ENCODE peak calls at places on chromosomes 1 and 21, in eight cellular contexts. One of them, this sample, is unnamed. For H3K27me3 and H3K4me1, the result is how much of the 10 kb centered on the place peaks cover.

GRCh38 chr1:230884646-230885045 is 16.3 kb upstream of the C1orf198 start:
- DNase-seq in neuronal stem cell: no peak
- DNase-seq in cardiac muscle cell: no peak
- DNase-seq in SK-N-SH: no peak
- DNase-seq in mesendoderm: no peak
- DNase-seq in uterus: no peak
- DNase-seq in Karpas-422: no peak
- DNase-seq in small intestine: no peak
- DNase-seq in this sample: no peak

GRCh38 chr1:244757091-244757939 is 78.1 kb upstream of the COX20 start:
- DNase-seq in neuronal stem cell: no peak
- DNase-seq in cardiac muscle cell: no peak
- DNase-seq in SK-N-SH: no peak
- DNase-seq in mesendoderm: no peak
- DNase-seq in uterus: no peak
- DNase-seq in Karpas-422: no peak
- DNase-seq in small intestine: no peak
- DNase-seq in this sample: no peak

GRCh38 chr1:34280509-34280908 is 103.8 kb downstream of the C1orf94 start:
- DNase-seq in neuronal stem cell: no peak
- DNase-seq in cardiac muscle cell: no peak
- DNase-seq in SK-N-SH: no peak
- DNase-seq in mesendoderm: no peak
- DNase-seq in uterus: no peak
- DNase-seq in Karpas-422: no peak
- DNase-seq in small intestine: no peak
- DNase-seq in this sample: no peak

GRCh38 chr1:79781261-79781660 is 774.7 kb upstream of the ADGRL4 start:
- DNase-seq in neuronal stem cell: no peak
- DNase-seq in cardiac muscle cell: no peak
- DNase-seq in SK-N-SH: no peak
- DNase-seq in mesendoderm: no peak
- DNase-seq in uterus: no peak
- DNase-seq in Karpas-422: no peak
- DNase-seq in small intestine: no peak
- DNase-seq in this sample: no peak

GRCh38 chr21:37870229-37870628 is 46.0 kb downstream of the KCNJ6 start:
- DNase-seq in neuronal stem cell: no peak
- DNase-seq in cardiac muscle cell: no peak
- DNase-seq in SK-N-SH: no peak
- DNase-seq in mesendoderm: no peak
- DNase-seq in uterus: no peak
- DNase-seq in Karpas-422: no peak
- DNase-seq in small intestine: no peak
- DNase-seq in this sample: no peak

GRCh38 chr1:225567789-225568188 is 85.1 kb downstream of the ENAH start:
- DNase-seq in neuronal stem cell: no peak
- DNase-seq in cardiac muscle cell: no peak
- DNase-seq in SK-N-SH: no peak
- DNase-seq in mesendoderm: peak
- DNase-seq in uterus: no peak
- DNase-seq in Karpas-422: peak
- DNase-seq in small intestine: no peak
- DNase-seq in this sample: no peak

GRCh38 chr1:248174521-248174920 is at the start of gene OR2M2:
- DNase-seq in neuronal stem cell: no peak
- DNase-seq in cardiac muscle cell: no peak
- DNase-seq in SK-N-SH: no peak
- DNase-seq in mesendoderm: no peak
- DNase-seq in uterus: no peak
- DNase-seq in Karpas-422: no peak
- DNase-seq in small intestine: no peak
- DNase-seq in this sample: no peak

GRCh38 chr1:241821363-241821762 is 26.6 kb upstream of the EXO1 start:
- DNase-seq in neuronal stem cell: no peak
- DNase-seq in cardiac muscle cell: no peak
- DNase-seq in SK-N-SH: no peak
- DNase-seq in mesendoderm: no peak
- DNase-seq in uterus: no peak
- DNase-seq in Karpas-422: no peak
- DNase-seq in small intestine: no peak
- DNase-seq in this sample: no peak

GRCh38 chr1:203148127-203148526 is 20.6 kb downstream of the ADORA1 start:
- DNase-seq in neuronal stem cell: no peak
- DNase-seq in cardiac muscle cell: no peak
- DNase-seq in SK-N-SH: no peak
- DNase-seq in mesendoderm: peak
- DNase-seq in uterus: no peak
- DNase-seq in Karpas-422: peak
- DNase-seq in small intestine: peak
- DNase-seq in this sample: no peak

GRCh38 chr1:219279017-219279770 is 105.5 kb downstream of the LYPLAL1 start:
- DNase-seq in neuronal stem cell: no peak
- DNase-seq in cardiac muscle cell: no peak
- DNase-seq in SK-N-SH: no peak
- DNase-seq in mesendoderm: no peak
- DNase-seq in uterus: no peak
- DNase-seq in Karpas-422: no peak
- DNase-seq in small intestine: no peak
- DNase-seq in this sample: no peak

GRCh38 chr1:22388666-22389455 is 62.8 kb upstream of the ZBTB40 start:
- DNase-seq in neuronal stem cell: no peak
- DNase-seq in cardiac muscle cell: no peak
- DNase-seq in SK-N-SH: no peak
- DNase-seq in mesendoderm: peak
- DNase-seq in uterus: no peak
- DNase-seq in Karpas-422: no peak
- DNase-seq in small intestine: no peak
- DNase-seq in this sample: no peak

GRCh38 chr1:90712153-90712930 is 4.8 kb downstream of the BARHL2 start:
- DNase-seq in neuronal stem cell: no peak
- DNase-seq in cardiac muscle cell: no peak
- DNase-seq in SK-N-SH: no peak
- DNase-seq in mesendoderm: no peak
- DNase-seq in uterus: no peak
- DNase-seq in Karpas-422: peak
- DNase-seq in small intestine: no peak
- DNase-seq in this sample: no peak

GRCh38 chr1:196387766-196388165 is 220.5 kb downstream of the KCNT2 start:
- DNase-seq in neuronal stem cell: no peak
- DNase-seq in cardiac muscle cell: no peak
- DNase-seq in SK-N-SH: no peak
- DNase-seq in mesendoderm: no peak
- DNase-seq in uterus: no peak
- DNase-seq in Karpas-422: no peak
- DNase-seq in small intestine: no peak
- DNase-seq in this sample: no peak

GRCh38 chr21:33699277-33699676 is 57.0 kb downstream of the ITSN1 start:
- DNase-seq in neuronal stem cell: no peak
- DNase-seq in cardiac muscle cell: no peak
- DNase-seq in SK-N-SH: no peak
- DNase-seq in mesendoderm: no peak
- DNase-seq in uterus: no peak
- DNase-seq in Karpas-422: no peak
- DNase-seq in small intestine: no peak
- DNase-seq in this sample: no peak

GRCh38 chr1:209030454-209031167 is 552.9 kb upstream of the CAMK1G start:
- DNase-seq in neuronal stem cell: no peak
- DNase-seq in cardiac muscle cell: no peak
- DNase-seq in SK-N-SH: no peak
- DNase-seq in mesendoderm: no peak
- DNase-seq in uterus: no peak
- DNase-seq in Karpas-422: no peak
- DNase-seq in small intestine: no peak
- DNase-seq in this sample: no peak

GRCh38 chr1:209023790-209024189 is 559.7 kb upstream of the CAMK1G start:
- DNase-seq in neuronal stem cell: no peak
- DNase-seq in cardiac muscle cell: no peak
- DNase-seq in SK-N-SH: no peak
- DNase-seq in mesendoderm: no peak
- DNase-seq in uterus: no peak
- DNase-seq in Karpas-422: no peak
- DNase-seq in small intestine: peak
- DNase-seq in this sample: no peak

GRCh38 chr1:209029737-209030136 is 553.8 kb upstream of the CAMK1G start:
- DNase-seq in neuronal stem cell: no peak
- DNase-seq in cardiac muscle cell: no peak
- DNase-seq in SK-N-SH: peak
- DNase-seq in mesendoderm: no peak
- DNase-seq in uterus: no peak
- DNase-seq in Karpas-422: no peak
- DNase-seq in small intestine: peak
- DNase-seq in this sample: no peak
- H3K27ac ChIP-seq in neuronal stem cell: no peak
- H3K27ac ChIP-seq in cardiac muscle cell: no peak
- H3K27ac ChIP-seq in SK-N-SH: no peak
- H3K27ac ChIP-seq in mesendoderm: no peak
- H3K27ac ChIP-seq in uterus: no peak
- H3K27ac ChIP-seq in Karpas-422: no peak
- H3K27ac ChIP-seq in small intestine: no peak
- H3K27ac ChIP-seq in this sample: no peak

GRCh38 chr1:23593042-23593521 is 33.8 kb upstream of the ID3 start:
- DNase-seq in neuronal stem cell: no peak
- DNase-seq in cardiac muscle cell: no peak
- DNase-seq in SK-N-SH: no peak
- DNase-seq in mesendoderm: no peak
- DNase-seq in uterus: no peak
- DNase-seq in Karpas-422: peak
- DNase-seq in small intestine: no peak
- DNase-seq in this sample: no peak
- H3K27me3 ChIP-seq in neuronal stem cell: under half
- H3K27me3 ChIP-seq in cardiac muscle cell: under half
- H3K27me3 ChIP-seq in SK-N-SH: under half
- H3K27me3 ChIP-seq in mesendoderm: under half
- H3K27me3 ChIP-seq in uterus: under half
- H3K27me3 ChIP-seq in Karpas-422: under half
- H3K27me3 ChIP-seq in small intestine: under half
- H3K27me3 ChIP-seq in this sample: under half

DNA sequence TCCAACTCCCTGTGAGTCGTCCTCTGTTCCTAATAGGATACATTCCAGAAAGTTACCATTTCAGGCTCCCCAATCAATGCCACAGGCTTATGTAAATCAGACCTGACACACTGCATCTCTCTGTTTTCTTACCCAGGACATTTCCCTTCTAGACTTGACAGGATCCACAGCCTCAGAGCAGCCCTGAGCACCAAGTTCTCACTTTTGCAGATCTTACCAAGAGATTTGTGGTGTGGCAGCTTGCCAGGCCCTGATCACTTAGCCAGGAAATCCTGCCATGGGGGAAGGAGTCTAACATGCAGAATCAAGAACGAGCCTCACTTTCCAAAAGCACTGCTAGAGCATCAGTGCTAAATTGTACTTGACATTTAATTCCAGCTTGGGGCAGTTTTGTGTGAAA is 202.9 kb downstream of the TBX15 start:
- DNase-seq in neuronal stem cell: no peak
- DNase-seq in cardiac muscle cell: no peak
- DNase-seq in SK-N-SH: no peak
- DNase-seq in mesendoderm: no peak
- DNase-seq in uterus: no peak
- DNase-seq in Karpas-422: peak
- DNase-seq in small intestine: no peak
- DNase-seq in this sample: peak
- H3K4me1 ChIP-seq in neuronal stem cell: under half
- H3K4me1 ChIP-seq in cardiac muscle cell: under half
- H3K4me1 ChIP-seq in SK-N-SH: under half
- H3K4me1 ChIP-seq in mesendoderm: under half
- H3K4me1 ChIP-seq in uterus: under half
- H3K4me1 ChIP-seq in Karpas-422: under half
- H3K4me1 ChIP-seq in small intestine: under half
- H3K4me1 ChIP-seq in this sample: under half

GRCh38 chr21:42937960-42938580 is 12.6 kb upstream of the ERVH48-1 start:
- DNase-seq in neuronal stem cell: no peak
- DNase-seq in cardiac muscle cell: no peak
- DNase-seq in SK-N-SH: no peak
- DNase-seq in mesendoderm: no peak
- DNase-seq in uterus: no peak
- DNase-seq in Karpas-422: no peak
- DNase-seq in small intestine: no peak
- DNase-seq in this sample: no peak

GRCh38 chr21:42941696-42942085 is 16.3 kb upstream of the ERVH48-1 start:
- DNase-seq in neuronal stem cell: no peak
- DNase-seq in cardiac muscle cell: no peak
- DNase-seq in SK-N-SH: no peak
- DNase-seq in mesendoderm: no peak
- DNase-seq in uterus: no peak
- DNase-seq in Karpas-422: no peak
- DNase-seq in small intestine: no peak
- DNase-seq in this sample: no peak

GRCh38 chr21:42942244-42942643 is 16.8 kb upstream of the ERVH48-1 start:
- DNase-seq in neuronal stem cell: no peak
- DNase-seq in cardiac muscle cell: no peak
- DNase-seq in SK-N-SH: no peak
- DNase-seq in mesendoderm: no peak
- DNase-seq in uterus: no peak
- DNase-seq in Karpas-422: no peak
- DNase-seq in small intestine: no peak
- DNase-seq in this sample: no peak

GRCh38 chr21:42939581-42940413 is 14.4 kb upstream of the ERVH48-1 start:
- DNase-seq in neuronal stem cell: no peak
- DNase-seq in cardiac muscle cell: no peak
- DNase-seq in SK-N-SH: no peak
- DNase-seq in mesendoderm: no peak
- DNase-seq in uterus: peak
- DNase-seq in Karpas-422: no peak
- DNase-seq in small intestine: peak
- DNase-seq in this sample: peak
- H3K27ac ChIP-seq in neuronal stem cell: no peak
- H3K27ac ChIP-seq in cardiac muscle cell: no peak
- H3K27ac ChIP-seq in SK-N-SH: peak
- H3K27ac ChIP-seq in mesendoderm: no peak
- H3K27ac ChIP-seq in uterus: peak
- H3K27ac ChIP-seq in Karpas-422: no peak
- H3K27ac ChIP-seq in small intestine: no peak
- H3K27ac ChIP-seq in this sample: peak

GRCh38 chr1:227364657-227365056 is 46.4 kb upstream of the CDC42BPA start:
- DNase-seq in neuronal stem cell: no peak
- DNase-seq in cardiac muscle cell: no peak
- DNase-seq in SK-N-SH: no peak
- DNase-seq in mesendoderm: no peak
- DNase-seq in uterus: no peak
- DNase-seq in Karpas-422: no peak
- DNase-seq in small intestine: no peak
- DNase-seq in this sample: no peak
- H3K27me3 ChIP-seq in neuronal stem cell: under half
- H3K27me3 ChIP-seq in cardiac muscle cell: under half
- H3K27me3 ChIP-seq in SK-N-SH: under half
- H3K27me3 ChIP-seq in mesendoderm: under half
- H3K27me3 ChIP-seq in uterus: under half
- H3K27me3 ChIP-seq in Karpas-422: under half
- H3K27me3 ChIP-seq in small intestine: under half
- H3K27me3 ChIP-seq in this sample: under half

GRCh38 chr1:160204526-160205241 is 500 bp upstream of the PEA15 start:
- DNase-seq in neuronal stem cell: no peak
- DNase-seq in cardiac muscle cell: no peak
- DNase-seq in SK-N-SH: peak
- DNase-seq in mesendoderm: peak
- DNase-seq in uterus: no peak
- DNase-seq in Karpas-422: peak
- DNase-seq in small intestine: no peak
- DNase-seq in this sample: no peak
- H3K4me1 ChIP-seq in neuronal stem cell: under half
- H3K4me1 ChIP-seq in cardiac muscle cell: under half
- H3K4me1 ChIP-seq in SK-N-SH: under half
- H3K4me1 ChIP-seq in mesendoderm: under half
- H3K4me1 ChIP-seq in uterus: under half
- H3K4me1 ChIP-seq in Karpas-422: half or more
- H3K4me1 ChIP-seq in small intestine: under half
- H3K4me1 ChIP-seq in this sample: under half

GRCh38 chr1:168224991-168225390 is 813 bp upstream of the SFT2D2 start:
- DNase-seq in neuronal stem cell: no peak
- DNase-seq in cardiac muscle cell: no peak
- DNase-seq in SK-N-SH: no peak
- DNase-seq in mesendoderm: no peak
- DNase-seq in uterus: no peak
- DNase-seq in Karpas-422: no peak
- DNase-seq in small intestine: no peak
- DNase-seq in this sample: no peak
- H3K27ac ChIP-seq in neuronal stem cell: no peak
- H3K27ac ChIP-seq in cardiac muscle cell: no peak
- H3K27ac ChIP-seq in SK-N-SH: peak
- H3K27ac ChIP-seq in mesendoderm: no peak
- H3K27ac ChIP-seq in uterus: no peak
- H3K27ac ChIP-seq in Karpas-422: no peak
- H3K27ac ChIP-seq in small intestine: no peak
- H3K27ac ChIP-seq in this sample: no peak

This sample was measured in right cardiac atrium.